ENCODE peak calls at places on chromosomes 3 and 15, in nine cellular contexts. One of them, this sample, is unnamed.

GRCh38 chr3:98811048-98811447 is 47.9 kb downstream of the ST3GAL6 start:
- DNase-seq in left lung: no peak
- DNase-seq in AG04449: no peak
- DNase-seq in OCI-LY7: no peak
- DNase-seq in activated CD8-positive, alpha-beta T cell treated with anti-CD3 and anti-CD28 coated beads for 36 hours: no peak
- DNase-seq in GM12865: no peak
- DNase-seq in brain microvascular endothelial cell: no peak
- DNase-seq in HFF-Myc: no peak
- DNase-seq in AG04450: no peak
- DNase-seq in this sample: no peak

GRCh38 chr3:103184772-103185171 is 750.0 kb downstream of the ZPLD1 start:
- DNase-seq in left lung: no peak
- DNase-seq in AG04449: no peak
- DNase-seq in OCI-LY7: no peak
- DNase-seq in activated CD8-positive, alpha-beta T cell treated with anti-CD3 and anti-CD28 coated beads for 36 hours: no peak
- DNase-seq in GM12865: no peak
- DNase-seq in brain microvascular endothelial cell: no peak
- DNase-seq in HFF-Myc: no peak
- DNase-seq in AG04450: no peak
- DNase-seq in this sample: no peak

GRCh38 chr15:80775340-80775739 is 3.8 kb upstream of the CEMIP start:
- DNase-seq in left lung: no peak
- DNase-seq in AG04449: no peak
- DNase-seq in OCI-LY7: no peak
- DNase-seq in activated CD8-positive, alpha-beta T cell treated with anti-CD3 and anti-CD28 coated beads for 36 hours: no peak
- DNase-seq in GM12865: no peak
- DNase-seq in brain microvascular endothelial cell: no peak
- DNase-seq in HFF-Myc: no peak
- DNase-seq in AG04450: no peak
- DNase-seq in this sample: no peak

GRCh38 chr3:194112120-194113106 is 23.5 kb upstream of the HES1 start:
- DNase-seq in left lung: peak
- DNase-seq in AG04449: no peak
- DNase-seq in OCI-LY7: no peak
- DNase-seq in activated CD8-positive, alpha-beta T cell treated with anti-CD3 and anti-CD28 coated beads for 36 hours: no peak
- DNase-seq in GM12865: no peak
- DNase-seq in brain microvascular endothelial cell: no peak
- DNase-seq in HFF-Myc: no peak
- DNase-seq in AG04450: no peak
- DNase-seq in this sample: no peak

GRCh38 chr3:126448141-126448892 is 27.4 kb downstream of the ZXDC start:
- DNase-seq in left lung: no peak
- DNase-seq in AG04449: no peak
- DNase-seq in OCI-LY7: no peak
- DNase-seq in activated CD8-positive, alpha-beta T cell treated with anti-CD3 and anti-CD28 coated beads for 36 hours: no peak
- DNase-seq in GM12865: no peak
- DNase-seq in brain microvascular endothelial cell: no peak
- DNase-seq in HFF-Myc: no peak
- DNase-seq in AG04450: no peak
- DNase-seq in this sample: no peak

GRCh38 chr15:48582472-48583235 is 62.9 kb downstream of the FBN1 start:
- DNase-seq in left lung: no peak
- DNase-seq in AG04449: peak
- DNase-seq in OCI-LY7: no peak
- DNase-seq in activated CD8-positive, alpha-beta T cell treated with anti-CD3 and anti-CD28 coated beads for 36 hours: no peak
- DNase-seq in GM12865: no peak
- DNase-seq in brain microvascular endothelial cell: peak
- DNase-seq in HFF-Myc: no peak
- DNase-seq in AG04450: peak
- DNase-seq in this sample: no peak

GRCh38 chr3:160605315-160605714 is 39.9 kb upstream of the KPNA4 start:
- DNase-seq in left lung: no peak
- DNase-seq in AG04449: no peak
- DNase-seq in OCI-LY7: no peak
- DNase-seq in activated CD8-positive, alpha-beta T cell treated with anti-CD3 and anti-CD28 coated beads for 36 hours: no peak
- DNase-seq in GM12865: no peak
- DNase-seq in brain microvascular endothelial cell: no peak
- DNase-seq in HFF-Myc: no peak
- DNase-seq in AG04450: no peak
- DNase-seq in this sample: no peak

GRCh38 chr3:50617096-50617791 is at the start of gene MAPKAPK3:
- DNase-seq in left lung: no peak
- DNase-seq in AG04449: no peak
- DNase-seq in OCI-LY7: peak
- DNase-seq in activated CD8-positive, alpha-beta T cell treated with anti-CD3 and anti-CD28 coated beads for 36 hours: peak
- DNase-seq in GM12865: peak
- DNase-seq in brain microvascular endothelial cell: no peak
- DNase-seq in HFF-Myc: no peak
- DNase-seq in AG04450: no peak
- DNase-seq in this sample: peak

GRCh38 chr3:24399614-24400013 is 95.0 kb downstream of the THRB start:
- DNase-seq in left lung: no peak
- DNase-seq in AG04449: no peak
- DNase-seq in OCI-LY7: no peak
- DNase-seq in activated CD8-positive, alpha-beta T cell treated with anti-CD3 and anti-CD28 coated beads for 36 hours: no peak
- DNase-seq in GM12865: no peak
- DNase-seq in brain microvascular endothelial cell: no peak
- DNase-seq in HFF-Myc: no peak
- DNase-seq in AG04450: no peak
- DNase-seq in this sample: no peak

GRCh38 chr3:159418571-159419526 is 569.8 kb upstream of the IL12A start:
- DNase-seq in left lung: no peak
- DNase-seq in AG04449: no peak
- DNase-seq in OCI-LY7: no peak
- DNase-seq in activated CD8-positive, alpha-beta T cell treated with anti-CD3 and anti-CD28 coated beads for 36 hours: no peak
- DNase-seq in GM12865: no peak
- DNase-seq in brain microvascular endothelial cell: peak
- DNase-seq in HFF-Myc: no peak
- DNase-seq in AG04450: peak
- DNase-seq in this sample: no peak

GRCh38 chr15:51331141-51331540 is 7.3 kb downstream of the CYP19A1 start:
- DNase-seq in left lung: no peak
- DNase-seq in AG04449: no peak
- DNase-seq in OCI-LY7: no peak
- DNase-seq in activated CD8-positive, alpha-beta T cell treated with anti-CD3 and anti-CD28 coated beads for 36 hours: no peak
- DNase-seq in GM12865: no peak
- DNase-seq in brain microvascular endothelial cell: peak
- DNase-seq in HFF-Myc: no peak
- DNase-seq in AG04450: no peak
- DNase-seq in this sample: no peak

GRCh38 chr15:82545002-82545401 is 4.7 kb upstream of the RPS17 start:
- DNase-seq in left lung: no peak
- DNase-seq in AG04449: no peak
- DNase-seq in OCI-LY7: no peak
- DNase-seq in activated CD8-positive, alpha-beta T cell treated with anti-CD3 and anti-CD28 coated beads for 36 hours: no peak
- DNase-seq in GM12865: no peak
- DNase-seq in brain microvascular endothelial cell: no peak
- DNase-seq in HFF-Myc: no peak
- DNase-seq in AG04450: no peak
- DNase-seq in this sample: no peak

GRCh38 chr15:101059381-101060341 is 140.5 kb downstream of the LRRK1 start:
- DNase-seq in left lung: no peak
- DNase-seq in AG04449: no peak
- DNase-seq in OCI-LY7: no peak
- DNase-seq in activated CD8-positive, alpha-beta T cell treated with anti-CD3 and anti-CD28 coated beads for 36 hours: no peak
- DNase-seq in GM12865: no peak
- DNase-seq in brain microvascular endothelial cell: no peak
- DNase-seq in HFF-Myc: no peak
- DNase-seq in AG04450: no peak
- DNase-seq in this sample: no peak

GRCh38 chr3:13459605-13460340 is 20.3 kb upstream of the HDAC11 start:
- DNase-seq in left lung: no peak
- DNase-seq in AG04449: no peak
- DNase-seq in OCI-LY7: no peak
- DNase-seq in activated CD8-positive, alpha-beta T cell treated with anti-CD3 and anti-CD28 coated beads for 36 hours: no peak
- DNase-seq in GM12865: no peak
- DNase-seq in brain microvascular endothelial cell: no peak
- DNase-seq in HFF-Myc: no peak
- DNase-seq in AG04450: no peak
- DNase-seq in this sample: no peak

GRCh38 chr3:143269741-143270140 is 150.2 kb downstream of the CHST2 start:
- DNase-seq in left lung: no peak
- DNase-seq in AG04449: no peak
- DNase-seq in OCI-LY7: no peak
- DNase-seq in activated CD8-positive, alpha-beta T cell treated with anti-CD3 and anti-CD28 coated beads for 36 hours: no peak
- DNase-seq in GM12865: no peak
- DNase-seq in brain microvascular endothelial cell: no peak
- DNase-seq in HFF-Myc: no peak
- DNase-seq in AG04450: no peak
- DNase-seq in this sample: no peak

GRCh38 chr3:123344941-123345594 is 103.8 kb downstream of the ADCY5 start:
- DNase-seq in left lung: no peak
- DNase-seq in AG04449: no peak
- DNase-seq in OCI-LY7: no peak
- DNase-seq in activated CD8-positive, alpha-beta T cell treated with anti-CD3 and anti-CD28 coated beads for 36 hours: no peak
- DNase-seq in GM12865: no peak
- DNase-seq in brain microvascular endothelial cell: no peak
- DNase-seq in HFF-Myc: no peak
- DNase-seq in AG04450: no peak
- DNase-seq in this sample: no peak

GRCh38 chr3:163785693-163786092 is 1292.6 kb downstream of the SI start:
- DNase-seq in left lung: no peak
- DNase-seq in AG04449: no peak
- DNase-seq in OCI-LY7: no peak
- DNase-seq in activated CD8-positive, alpha-beta T cell treated with anti-CD3 and anti-CD28 coated beads for 36 hours: no peak
- DNase-seq in GM12865: no peak
- DNase-seq in brain microvascular endothelial cell: peak
- DNase-seq in HFF-Myc: no peak
- DNase-seq in AG04450: no peak
- DNase-seq in this sample: peak
- TF ChIP-seq CTCF in left lung: no peak
- TF ChIP-seq CTCF in AG04449: no peak
- TF ChIP-seq CTCF in OCI-LY7: peak
- TF ChIP-seq CTCF in activated CD8-positive, alpha-beta T cell treated with anti-CD3 and anti-CD28 coated beads for 36 hours: no peak
- TF ChIP-seq CTCF in GM12865: peak
- TF ChIP-seq CTCF in brain microvascular endothelial cell: peak
- TF ChIP-seq CTCF in HFF-Myc: no peak
- TF ChIP-seq CTCF in AG04450: no peak
- TF ChIP-seq CTCF in this sample: peak

DNA sequence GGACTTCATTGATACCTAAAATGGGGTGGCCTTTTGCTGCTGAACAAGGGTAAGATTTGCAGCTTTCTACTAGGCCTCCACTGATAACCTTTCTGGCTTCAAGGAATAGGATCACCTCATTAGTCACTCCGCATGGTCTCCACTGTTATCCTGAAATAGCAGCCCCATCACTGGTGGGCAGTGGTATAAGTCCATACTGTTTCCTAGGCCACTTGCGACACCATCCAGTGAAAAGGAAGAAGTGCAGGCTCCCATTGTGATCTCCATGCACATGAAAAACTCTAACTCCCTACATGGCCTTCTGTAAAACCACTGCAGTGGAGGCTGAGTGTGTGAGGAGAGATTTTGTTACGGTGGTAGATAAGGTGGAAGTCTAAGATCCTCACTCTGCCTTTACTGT is 1455.9 kb downstream of the SI start:
- DNase-seq in left lung: no peak
- DNase-seq in AG04449: no peak
- DNase-seq in OCI-LY7: no peak
- DNase-seq in activated CD8-positive, alpha-beta T cell treated with anti-CD3 and anti-CD28 coated beads for 36 hours: no peak
- DNase-seq in GM12865: no peak
- DNase-seq in brain microvascular endothelial cell: peak
- DNase-seq in HFF-Myc: no peak
- DNase-seq in AG04450: no peak
- DNase-seq in this sample: peak
- TF ChIP-seq CTCF in left lung: no peak
- TF ChIP-seq CTCF in AG04449: no peak
- TF ChIP-seq CTCF in OCI-LY7: no peak
- TF ChIP-seq CTCF in activated CD8-positive, alpha-beta T cell treated with anti-CD3 and anti-CD28 coated beads for 36 hours: no peak
- TF ChIP-seq CTCF in GM12865: no peak
- TF ChIP-seq CTCF in brain microvascular endothelial cell: peak
- TF ChIP-seq CTCF in HFF-Myc: no peak
- TF ChIP-seq CTCF in AG04450: no peak
- TF ChIP-seq CTCF in this sample: peak

GRCh38 chr3:111282024-111282423 is 210.4 kb downstream of the NECTIN3 start:
- DNase-seq in left lung: no peak
- DNase-seq in AG04449: no peak
- DNase-seq in OCI-LY7: no peak
- DNase-seq in activated CD8-positive, alpha-beta T cell treated with anti-CD3 and anti-CD28 coated beads for 36 hours: peak
- DNase-seq in GM12865: no peak
- DNase-seq in brain microvascular endothelial cell: no peak
- DNase-seq in HFF-Myc: no peak
- DNase-seq in AG04450: no peak
- DNase-seq in this sample: no peak

GRCh38 chr3:111278961-111279360 is 207.3 kb downstream of the NECTIN3 start:
- DNase-seq in left lung: no peak
- DNase-seq in AG04449: no peak
- DNase-seq in OCI-LY7: no peak
- DNase-seq in activated CD8-positive, alpha-beta T cell treated with anti-CD3 and anti-CD28 coated beads for 36 hours: no peak
- DNase-seq in GM12865: no peak
- DNase-seq in brain microvascular endothelial cell: no peak
- DNase-seq in HFF-Myc: no peak
- DNase-seq in AG04450: no peak
- DNase-seq in this sample: no peak

GRCh38 chr3:111283165-111283564 is 211.5 kb downstream of the NECTIN3 start:
- DNase-seq in left lung: no peak
- DNase-seq in AG04449: no peak
- DNase-seq in OCI-LY7: no peak
- DNase-seq in activated CD8-positive, alpha-beta T cell treated with anti-CD3 and anti-CD28 coated beads for 36 hours: no peak
- DNase-seq in GM12865: no peak
- DNase-seq in brain microvascular endothelial cell: no peak
- DNase-seq in HFF-Myc: no peak
- DNase-seq in AG04450: no peak
- DNase-seq in this sample: no peak

GRCh38 chr3:111277226-111277625 is 205.6 kb downstream of the NECTIN3 start:
- DNase-seq in left lung: no peak
- DNase-seq in AG04449: peak
- DNase-seq in OCI-LY7: no peak
- DNase-seq in activated CD8-positive, alpha-beta T cell treated with anti-CD3 and anti-CD28 coated beads for 36 hours: no peak
- DNase-seq in GM12865: no peak
- DNase-seq in brain microvascular endothelial cell: peak
- DNase-seq in HFF-Myc: peak
- DNase-seq in AG04450: peak
- DNase-seq in this sample: no peak
- TF ChIP-seq CTCF in left lung: no peak
- TF ChIP-seq CTCF in AG04449: peak
- TF ChIP-seq CTCF in OCI-LY7: peak
- TF ChIP-seq CTCF in activated CD8-positive, alpha-beta T cell treated with anti-CD3 and anti-CD28 coated beads for 36 hours: no peak
- TF ChIP-seq CTCF in GM12865: no peak
- TF ChIP-seq CTCF in brain microvascular endothelial cell: peak
- TF ChIP-seq CTCF in HFF-Myc: no peak
- TF ChIP-seq CTCF in AG04450: peak
- TF ChIP-seq CTCF in this sample: no peak

DNA sequence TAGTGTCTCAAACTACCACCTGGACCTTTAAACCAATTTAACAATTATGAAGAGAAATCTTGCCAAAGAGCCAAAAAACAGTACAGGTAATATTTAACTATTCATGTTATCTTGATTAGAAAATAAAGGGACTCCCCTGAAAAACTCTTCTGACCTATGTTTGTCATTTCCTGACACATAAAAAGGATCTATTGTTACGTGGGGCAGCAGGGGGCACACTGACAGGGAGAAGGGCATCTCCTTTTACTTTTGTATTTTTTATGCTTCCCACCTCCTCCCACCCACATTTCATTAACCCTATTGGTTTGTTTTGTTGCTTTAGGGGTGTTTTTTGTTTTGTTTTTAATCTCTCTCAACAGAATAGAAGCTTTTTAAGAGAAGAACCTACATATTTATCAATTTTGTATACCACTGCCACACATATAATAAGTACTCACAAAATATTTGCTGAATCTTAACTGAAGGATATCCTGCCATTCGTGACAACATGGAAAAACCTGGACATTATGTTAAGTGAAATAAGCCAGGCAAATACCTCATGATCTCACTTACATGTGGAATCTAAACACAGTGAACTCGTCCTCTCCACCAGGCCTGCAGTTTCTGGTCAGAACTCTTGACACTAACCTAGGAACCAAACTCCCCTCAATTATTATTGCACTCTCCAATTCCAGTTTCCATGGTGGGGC is 17.7 kb downstream of the STAG1 start:
- DNase-seq in left lung: no peak
- DNase-seq in AG04449: no peak
- DNase-seq in OCI-LY7: no peak
- DNase-seq in activated CD8-positive, alpha-beta T cell treated with anti-CD3 and anti-CD28 coated beads for 36 hours: peak
- DNase-seq in GM12865: no peak
- DNase-seq in brain microvascular endothelial cell: no peak
- DNase-seq in HFF-Myc: no peak
- DNase-seq in AG04450: no peak
- DNase-seq in this sample: no peak
- TF ChIP-seq CTCF in left lung: no peak
- TF ChIP-seq CTCF in AG04449: no peak
- TF ChIP-seq CTCF in OCI-LY7: peak
- TF ChIP-seq CTCF in activated CD8-positive, alpha-beta T cell treated with anti-CD3 and anti-CD28 coated beads for 36 hours: peak
- TF ChIP-seq CTCF in GM12865: no peak
- TF ChIP-seq CTCF in brain microvascular endothelial cell: peak
- TF ChIP-seq CTCF in HFF-Myc: no peak
- TF ChIP-seq CTCF in AG04450: no peak
- TF ChIP-seq CTCF in this sample: no peak